ENCODE peak calls at places on chromosomes 11 and 22, in four cellular contexts. Q, B, D and K are unnamed samples.

GRCh38 chr22:38824587-38824986 is 19.2 kb downstream of the NPTXR start:
- DNase-seq in Q (peak), B (peak), D (peak), K (peak)

GRCh38 chr11:2791139-2791520 is 91.3 kb upstream of the KCNQ1OT1 start:
- DNase-seq in Q (peak), D (no peak), B (no peak), K (no peak)

GRCh38 chr11:2522636-2523255 is 77.9 kb downstream of the KCNQ1 start:
- DNase-seq in D (no peak), B (no peak), Q (peak), K (no peak)

GRCh38 chr11:26043665-26044064 is 288.3 kb upstream of the ANO3 start:
- DNase-seq in B (no peak), D (no peak), Q (no peak), K (no peak)

GRCh38 chr11:69409812-69410645 is 71.4 kb upstream of the LINC01488 start:
- DNase-seq in B (no peak), Q (no peak), D (no peak), K (no peak)

GRCh38 chr11:91850533-91851305 is 373.9 kb upstream of the FAT3 start:
- DNase-seq in D (no peak), B (no peak), Q (no peak), K (peak)

GRCh38 chr11:64406221-64406946 is 47.4 kb downstream of the RPS6KA4 start:
- DNase-seq in D (no peak), Q (no peak), B (peak), K (peak)

GRCh38 chr11:121581607-121582006 is 128.8 kb upstream of the SORL1-AS1 start:
- DNase-seq in D (no peak), Q (no peak), B (no peak), K (no peak)

GRCh38 chr11:116052603-116053537 is 548.7 kb upstream of the CADM1 start:
- DNase-seq in D (no peak), B (no peak), Q (peak), K (no peak)

GRCh38 chr11:12640926-12641849 is 33.0 kb upstream of the TEAD1 start:
- DNase-seq in D (no peak), Q (no peak), B (no peak), K (no peak)

GRCh38 chr22:31279327-31279669 is 13.0 kb downstream of the PIK3IP1 start:
- DNase-seq in D (no peak), B (no peak), Q (no peak), K (no peak)

GRCh38 chr22:31279821-31280496 is 12.3 kb downstream of the PIK3IP1 start:
- DNase-seq in Q (no peak), B (no peak), D (no peak), K (no peak)

GRCh38 chr22:31278643-31279326 is 13.5 kb downstream of the PIK3IP1 start:
- DNase-seq in D (no peak), B (no peak), Q (no peak), K (no peak)

GRCh38 chr22:31276426-31277167 is 15.7 kb downstream of the PIK3IP1 start:
- DNase-seq in B (no peak), Q (no peak), D (no peak), K (no peak)

GRCh38 chr22:31277741-31278642 is 14.3 kb downstream of the PIK3IP1 start:
- DNase-seq in B (no peak), D (no peak), Q (no peak), K (no peak)
- H3K56ac ChIP-seq in B (no peak), D (no peak), Q (no peak), K (no peak)

DNA sequence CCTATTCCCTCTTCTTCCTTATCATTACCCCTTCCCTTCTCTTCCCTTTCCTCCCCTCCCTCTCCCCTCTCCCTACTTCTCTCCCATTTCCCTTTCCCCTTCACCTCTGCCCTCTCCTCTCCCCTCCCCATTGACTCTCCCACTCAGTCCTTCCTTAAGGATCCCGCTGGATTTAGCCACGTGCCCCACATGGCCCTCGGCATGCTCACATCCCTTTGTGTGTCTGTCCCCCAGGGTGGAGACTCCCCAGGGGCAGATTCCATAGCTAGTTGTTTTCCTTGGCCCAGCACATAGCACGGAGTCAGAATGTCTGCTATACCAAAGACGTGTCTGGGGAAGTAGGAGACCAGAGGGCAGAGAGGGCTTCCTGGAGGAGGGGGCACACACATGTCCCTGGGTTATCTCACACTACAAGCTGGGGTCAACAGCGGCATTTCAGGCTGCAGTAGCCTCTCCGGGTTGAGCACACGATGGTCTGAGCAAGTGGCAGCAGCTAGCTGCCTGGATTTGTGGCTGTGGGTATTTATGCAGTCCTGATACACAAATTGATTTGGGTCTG is 487.0 kb downstream of the TBC1D22A start:
- DNase-seq in Q (no peak), B (no peak), D (no peak), K (no peak)
- H3K56ac ChIP-seq in Q (no peak), B (no peak), D (no peak), K (no peak)

DNA sequence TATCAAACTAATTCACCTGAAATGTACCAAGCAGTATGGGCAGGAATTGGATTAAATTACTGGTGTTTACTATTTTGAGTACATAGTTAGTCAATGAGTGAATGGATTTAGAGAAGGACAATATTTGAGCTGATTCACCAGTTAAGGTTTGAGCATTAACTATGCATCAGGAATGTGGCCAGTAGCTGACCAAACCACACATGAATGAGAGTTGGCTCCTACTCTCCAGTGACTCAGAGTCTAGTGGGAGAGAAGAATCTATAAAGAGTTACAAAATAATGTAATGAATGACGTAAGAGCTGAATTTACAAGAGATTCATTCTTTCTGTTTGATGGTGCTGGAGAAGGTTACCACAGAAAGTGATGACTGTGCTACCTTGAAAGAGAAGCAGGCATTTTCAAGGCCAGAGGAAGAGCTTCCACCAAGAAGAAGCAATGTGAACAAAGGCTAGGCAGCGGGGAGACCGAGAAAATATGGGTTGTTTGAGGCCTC is 6.6 kb downstream of the IL18 start:
- DNase-seq in D (no peak), Q (no peak), B (peak), K (peak)
- H3K56ac ChIP-seq in D (no peak), Q (no peak), B (peak), K (no peak)

DNA sequence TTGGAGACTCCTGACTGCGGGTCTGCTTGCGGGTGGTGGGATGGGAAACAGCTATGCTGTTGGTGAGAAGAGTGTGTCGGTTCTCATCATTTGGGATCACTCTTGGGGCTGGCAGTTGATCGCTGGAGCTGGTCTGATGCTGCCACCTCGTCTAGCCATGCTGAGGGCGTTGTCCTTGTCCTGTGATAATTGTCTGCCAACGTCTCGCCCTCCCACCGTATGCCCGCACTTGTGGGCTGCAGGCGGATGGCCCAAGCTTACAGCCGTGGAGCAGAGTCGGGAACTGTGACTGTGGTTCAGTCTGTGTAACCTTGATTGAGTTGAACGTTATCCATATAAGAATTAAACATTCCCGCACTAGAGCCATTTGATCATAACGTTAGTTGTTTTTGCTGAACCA is 204.4 kb downstream of the TBC1D22A start:
- DNase-seq in D (no peak), B (no peak), Q (no peak), K (no peak)
- H3K56ac ChIP-seq in D (no peak), B (no peak), Q (no peak), K (no peak)

DNA sequence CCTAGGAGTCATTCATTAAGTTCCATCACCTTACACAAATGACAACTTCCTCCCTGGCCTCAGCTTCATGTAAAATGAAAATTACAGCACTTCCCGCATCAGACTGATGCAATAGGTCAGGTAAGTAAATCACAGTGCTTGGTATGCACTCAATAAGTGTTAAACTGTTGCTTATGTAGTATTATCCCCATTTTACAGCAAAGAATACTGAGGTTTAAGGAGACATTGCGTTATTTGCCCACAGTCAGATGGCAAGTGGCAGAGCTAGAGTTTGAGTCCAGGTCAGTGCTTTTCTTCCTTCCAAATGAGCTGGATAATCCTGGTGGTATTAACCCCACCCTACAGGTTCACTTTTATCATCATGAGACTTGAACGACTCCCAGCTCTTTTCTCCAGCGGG is 29.7 kb downstream of the WT1 start:
- DNase-seq in B (no peak), D (no peak), Q (no peak), K (no peak)
- H3K56ac ChIP-seq in B (no peak), D (no peak), Q (no peak), K (no peak)